ENCODE peak calls at places on chromosome 22, in five cellular contexts. One of them, this sample, is unnamed.

GRCh38 chr22:17493384-17493981 is 69.8 kb upstream of the SLC25A18 start:
- DNase-seq in IMR-90: no peak
- DNase-seq in pons: no peak
- DNase-seq in activated CD8-positive, alpha-beta memory T cell treated with anti-CD3 and anti-CD28 coated beads, Interleukin-2, amount 50 U/mL, for 48 hours: no peak
- DNase-seq in CD8-positive, alpha-beta memory T cell: no peak
- DNase-seq in this sample: no peak

GRCh38 chr22:46454910-46455269 is 82.5 kb downstream of the CELSR1 start:
- DNase-seq in IMR-90: peak; percentile 10
- DNase-seq in pons: no peak
- DNase-seq in activated CD8-positive, alpha-beta memory T cell treated with anti-CD3 and anti-CD28 coated beads, Interleukin-2, amount 50 U/mL, for 48 hours: no peak
- DNase-seq in CD8-positive, alpha-beta memory T cell: no peak
- DNase-seq in this sample: no peak

GRCh38 chr22:36258750-36259619 is 6.1 kb downstream of the APOL1 start:
- DNase-seq in IMR-90: peak; percentile 64
- DNase-seq in pons: no peak
- DNase-seq in activated CD8-positive, alpha-beta memory T cell treated with anti-CD3 and anti-CD28 coated beads, Interleukin-2, amount 50 U/mL, for 48 hours: peak; percentile 66
- DNase-seq in CD8-positive, alpha-beta memory T cell: no peak
- DNase-seq in this sample: peak; percentile 34

GRCh38 chr22:23759566-23759965 is 3.2 kb upstream of the C22orf15 start:
- DNase-seq in IMR-90: no peak
- DNase-seq in pons: no peak
- DNase-seq in activated CD8-positive, alpha-beta memory T cell treated with anti-CD3 and anti-CD28 coated beads, Interleukin-2, amount 50 U/mL, for 48 hours: no peak
- DNase-seq in CD8-positive, alpha-beta memory T cell: no peak
- DNase-seq in this sample: no peak

GRCh38 chr22:39434243-39434653 is 22.6 kb upstream of the MGAT3 start:
- DNase-seq in IMR-90: no peak
- DNase-seq in pons: peak; percentile 91
- DNase-seq in activated CD8-positive, alpha-beta memory T cell treated with anti-CD3 and anti-CD28 coated beads, Interleukin-2, amount 50 U/mL, for 48 hours: no peak
- DNase-seq in CD8-positive, alpha-beta memory T cell: no peak
- DNase-seq in this sample: peak; percentile 52

GRCh38 chr22:35582861-35583670 is 34.1 kb downstream of the MB start:
- DNase-seq in IMR-90: peak; percentile 65
- DNase-seq in pons: peak; percentile 53
- DNase-seq in activated CD8-positive, alpha-beta memory T cell treated with anti-CD3 and anti-CD28 coated beads, Interleukin-2, amount 50 U/mL, for 48 hours: peak; percentile 77
- DNase-seq in CD8-positive, alpha-beta memory T cell: peak; percentile 63
- DNase-seq in this sample: peak; percentile 55

GRCh38 chr22:49037701-49038245 is 789.9 kb downstream of the BRD1 start:
- DNase-seq in IMR-90: no peak
- DNase-seq in pons: no peak
- DNase-seq in activated CD8-positive, alpha-beta memory T cell treated with anti-CD3 and anti-CD28 coated beads, Interleukin-2, amount 50 U/mL, for 48 hours: no peak
- DNase-seq in CD8-positive, alpha-beta memory T cell: peak; percentile 1
- DNase-seq in this sample: no peak

GRCh38 chr22:36522662-36523061 is 6.3 kb downstream of the EIF3D start:
- DNase-seq in IMR-90: no peak
- DNase-seq in pons: no peak
- DNase-seq in activated CD8-positive, alpha-beta memory T cell treated with anti-CD3 and anti-CD28 coated beads, Interleukin-2, amount 50 U/mL, for 48 hours: no peak
- DNase-seq in CD8-positive, alpha-beta memory T cell: no peak
- DNase-seq in this sample: no peak

GRCh38 chr22:38442967-38443674 is 11.9 kb downstream of the KCNJ4 start:
- DNase-seq in IMR-90: no peak
- DNase-seq in pons: no peak
- DNase-seq in activated CD8-positive, alpha-beta memory T cell treated with anti-CD3 and anti-CD28 coated beads, Interleukin-2, amount 50 U/mL, for 48 hours: no peak
- DNase-seq in CD8-positive, alpha-beta memory T cell: no peak
- DNase-seq in this sample: peak; percentile 67